ENCODE peak calls at places on chromosomes 3 and 15, in seven cellular contexts. One of them, this sample, is unnamed.

GRCh38 chr15:92097473-92098178 is 244.1 kb downstream of the SLCO3A1 start:
- DNase-seq in ELR: peak
- DNase-seq in fibroblast of lung: peak
- DNase-seq in Calu3: peak
- DNase-seq in left kidney: peak
- DNase-seq in nephron progenitor cell: peak
- DNase-seq in tibial artery: no peak
- DNase-seq in this sample: peak

GRCh38 chr3:12903881-12904280 is 62.5 kb upstream of the RPL32 start:
- DNase-seq in tibial artery: no peak
- DNase-seq in nephron progenitor cell: no peak
- DNase-seq in left kidney: no peak
- DNase-seq in fibroblast of lung: no peak
- DNase-seq in ELR: no peak
- DNase-seq in Calu3: no peak
- DNase-seq in this sample: no peak

GRCh38 chr15:94930945-94931344 is 699.6 kb downstream of the MCTP2 start:
- DNase-seq in Calu3: no peak
- DNase-seq in fibroblast of lung: no peak
- DNase-seq in tibial artery: no peak
- DNase-seq in left kidney: peak
- DNase-seq in ELR: no peak
- DNase-seq in nephron progenitor cell: no peak
- DNase-seq in this sample: no peak

GRCh38 chr3:189792046-189792929 is 161.1 kb downstream of the TP63 start:
- DNase-seq in left kidney: no peak
- DNase-seq in fibroblast of lung: no peak
- DNase-seq in Calu3: no peak
- DNase-seq in nephron progenitor cell: no peak
- DNase-seq in tibial artery: no peak
- DNase-seq in ELR: no peak
- DNase-seq in this sample: no peak

GRCh38 chr3:50221413-50222168 is 14.4 kb upstream of the GNAI2 start:
- DNase-seq in Calu3: no peak
- DNase-seq in tibial artery: no peak
- DNase-seq in ELR: no peak
- DNase-seq in fibroblast of lung: no peak
- DNase-seq in left kidney: no peak
- DNase-seq in nephron progenitor cell: no peak
- DNase-seq in this sample: peak

GRCh38 chr3:188390775-188391443 is 237.0 kb downstream of the LPP start:
- DNase-seq in nephron progenitor cell: no peak
- DNase-seq in Calu3: no peak
- DNase-seq in ELR: peak
- DNase-seq in fibroblast of lung: no peak
- DNase-seq in tibial artery: no peak
- DNase-seq in left kidney: no peak
- DNase-seq in this sample: peak

GRCh38 chr15:63349156-63349555 is 32.5 kb downstream of the CA12 start:
- DNase-seq in ELR: peak
- DNase-seq in fibroblast of lung: no peak
- DNase-seq in tibial artery: no peak
- DNase-seq in left kidney: no peak
- DNase-seq in Calu3: no peak
- DNase-seq in nephron progenitor cell: no peak
- DNase-seq in this sample: no peak

GRCh38 chr3:148612278-148612677 is 85.4 kb upstream of the AGTR1 start:
- DNase-seq in tibial artery: no peak
- DNase-seq in nephron progenitor cell: no peak
- DNase-seq in Calu3: no peak
- DNase-seq in fibroblast of lung: no peak
- DNase-seq in left kidney: no peak
- DNase-seq in ELR: no peak
- DNase-seq in this sample: no peak

GRCh38 chr3:134446800-134447199 is 39.0 kb downstream of the ANAPC13 start:
- DNase-seq in nephron progenitor cell: no peak
- DNase-seq in fibroblast of lung: peak
- DNase-seq in left kidney: no peak
- DNase-seq in Calu3: no peak
- DNase-seq in ELR: peak
- DNase-seq in tibial artery: no peak
- DNase-seq in this sample: no peak

GRCh38 chr3:33392703-33393125 is 47.5 kb downstream of the UBP1 start:
- DNase-seq in Calu3: peak
- DNase-seq in tibial artery: no peak
- DNase-seq in left kidney: no peak
- DNase-seq in ELR: peak
- DNase-seq in nephron progenitor cell: no peak
- DNase-seq in fibroblast of lung: peak
- DNase-seq in this sample: no peak

GRCh38 chr15:46442901-46443590 is 808.2 kb downstream of the SQOR start:
- DNase-seq in Calu3: no peak
- DNase-seq in ELR: no peak
- DNase-seq in fibroblast of lung: peak
- DNase-seq in nephron progenitor cell: no peak
- DNase-seq in left kidney: peak
- DNase-seq in tibial artery: no peak
- DNase-seq in this sample: no peak